ENCODE peak calls at places on chromosomes 1 and 21, in six cellular contexts. K is dorsolateral prefrontal cortex; M is CD4-positive, alpha-beta T cell; S is thyroid gland; P is cardiac muscle cell; L is adrenal gland. B is an unnamed sample.

GRCh38 chr1:96367791-96368190 is 353.8 kb upstream of the PTBP2 start:
- DNase-seq in L (no peak), P (no peak), M (no peak), K (no peak), S (no peak), B (no peak)

GRCh38 chr1:37432636-37433035 is 41.7 kb upstream of the ZC3H12A start:
- DNase-seq in S (no peak), P (no peak), K (no peak), M (no peak), L (no peak), B (no peak)

GRCh38 chr1:54763814-54764131 is 550 bp downstream of the PARS2 start:
- DNase-seq in P (no peak), K (no peak), S (no peak), L (no peak), M (no peak), B (no peak)

GRCh38 chr21:18902641-18903040 is 499.1 kb upstream of the TMPRSS15 start:
- DNase-seq in S (no peak), L (no peak), K (no peak), M (no peak), P (no peak), B (no peak)

GRCh38 chr1:221334082-221334481 is 407.8 kb downstream of the DUSP10 start:
- DNase-seq in P (no peak), K (no peak), M (no peak), S (no peak), L (no peak), B (no peak)

GRCh38 chr1:115753830-115754229 is 14.7 kb downstream of the CASQ2 start:
- DNase-seq in L (no peak), K (no peak), S (peak), P (no peak), M (no peak), B (no peak)

GRCh38 chr21:43874085-43874785 is 9.2 kb downstream of the AGPAT3 start:
- DNase-seq in S (peak), L (no peak), P (no peak), K (no peak), M (no peak), B (no peak)

GRCh38 chr1:9447215-9447960 is 91.9 kb upstream of the SLC25A33 start:
- DNase-seq in K (no peak), L (no peak), P (no peak), M (no peak), S (peak), B (no peak)

GRCh38 chr21:37338671-37339526 is 27.7 kb upstream of the DYRK1A start:
- DNase-seq in M (no peak), L (peak), P (peak), S (no peak), K (no peak), B (peak)

GRCh38 chr1:155871390-155871789 is 12.0 kb downstream of the SYT11 start:
- DNase-seq in K (peak), S (peak), L (peak), M (no peak), P (peak), B (no peak)

GRCh38 chr1:25694167-25694566 is 77.6 kb downstream of the MAN1C1 start:
- DNase-seq in S (peak), P (peak), L (peak), M (no peak), K (no peak), B (peak)
- H3K27ac ChIP-seq in S (peak), P (peak), L (peak), M (no peak), K (peak), B (peak)

GRCh38 chr1:56644941-56645662 is at the start of gene PRKAA2:
- DNase-seq in P (peak), L (peak), K (peak), S (peak), M (no peak), B (peak)
- H3K27ac ChIP-seq in P (peak), L (no peak), K (peak), S (peak), M (no peak), B (peak)

GRCh38 chr1:108077991-108078390 is 113.0 kb upstream of the VAV3 start:
- DNase-seq in K (no peak), P (no peak), L (no peak), M (no peak), S (no peak), B (no peak)
- H3K27ac ChIP-seq in K (no peak), P (no peak), L (no peak), M (peak), S (no peak), B (no peak)

DNA sequence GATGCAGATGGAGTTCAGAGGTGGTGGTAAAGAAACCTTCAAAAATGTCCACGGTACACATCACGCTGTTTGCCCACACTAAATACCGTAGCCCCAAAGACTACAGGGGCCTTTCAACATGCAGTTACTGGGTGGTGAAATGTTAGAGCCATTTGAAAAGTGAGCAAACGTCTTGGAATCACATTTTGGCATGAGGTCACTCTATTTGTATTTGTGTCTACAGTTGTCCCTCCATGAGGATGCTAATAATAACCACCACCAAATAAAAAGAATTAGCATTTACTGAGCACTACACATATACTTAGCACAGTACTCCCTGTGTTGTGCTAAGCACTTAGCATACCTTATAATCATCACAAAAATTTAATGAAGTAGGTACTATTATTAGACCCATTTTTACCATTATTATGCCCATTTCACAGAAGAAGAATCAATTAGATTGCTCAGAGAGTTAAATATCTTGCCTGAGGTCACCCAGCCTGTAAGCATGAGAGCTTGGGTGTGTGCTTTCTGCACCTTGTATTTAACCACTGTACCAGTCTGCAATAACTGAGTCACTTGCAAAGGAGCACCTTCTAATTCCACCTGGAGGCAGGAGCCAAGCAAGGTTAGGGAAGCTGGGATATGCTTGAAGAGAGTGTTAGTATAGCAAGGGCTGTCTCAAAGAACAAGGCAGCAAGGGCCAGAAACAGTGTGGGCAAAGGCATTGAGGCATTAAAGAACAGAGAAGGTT is 57.4 kb downstream of the DNTTIP2 start:
- DNase-seq in P (no peak), L (no peak), S (no peak), M (no peak), K (no peak), B (no peak)
- H3K27ac ChIP-seq in P (no peak), L (no peak), S (no peak), M (no peak), K (no peak), B (no peak)

GRCh38 chr1:207839083-207839413 is 71.9 kb downstream of the CD34 start:
- DNase-seq in K (no peak), M (no peak), P (no peak), L (no peak), S (no peak), B (no peak)
- H3K27ac ChIP-seq in K (peak), M (no peak), P (no peak), L (no peak), S (no peak), B (no peak)

GRCh38 chr1:920506-920905 is 3.2 kb upstream of the SAMD11 start:
- DNase-seq in K (no peak), S (no peak), L (no peak), M (no peak), P (no peak), B (no peak)
- H3K27ac ChIP-seq in K (no peak), S (no peak), L (no peak), M (no peak), P (no peak), B (no peak)

DNA sequence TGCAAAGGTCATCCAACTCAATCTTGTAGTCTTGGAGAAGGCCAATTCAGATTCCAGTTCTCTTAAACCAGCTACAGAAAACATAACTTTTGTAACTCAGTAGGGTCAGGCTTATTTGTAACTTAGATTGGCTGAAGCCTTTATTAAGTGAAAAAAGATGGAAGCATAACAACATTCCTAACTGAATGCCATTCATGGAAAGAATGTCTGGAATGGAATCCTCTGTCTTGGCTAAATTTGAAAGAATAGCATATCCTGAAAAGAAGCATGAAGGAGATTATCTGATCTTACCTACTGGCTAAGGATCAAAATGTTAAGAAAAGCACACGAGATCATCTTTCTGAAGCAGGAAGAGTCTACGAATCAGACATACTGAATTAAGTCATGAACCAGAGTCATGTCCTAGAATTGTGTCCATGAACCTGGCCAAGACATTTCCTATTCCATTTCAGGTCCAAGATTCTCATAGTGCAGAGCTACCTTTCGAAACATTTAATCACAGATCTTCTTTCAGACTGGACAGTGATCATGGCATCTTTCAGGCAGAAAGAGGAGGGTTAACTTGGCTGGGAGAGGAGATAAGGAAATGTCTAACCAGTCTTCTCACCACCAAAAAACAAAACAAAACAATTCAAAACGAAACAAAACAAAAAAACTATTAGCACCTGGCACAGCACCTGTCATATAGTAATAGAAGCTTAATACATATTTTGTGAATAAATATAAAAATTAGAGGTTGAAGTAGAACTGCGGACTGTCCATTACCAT is 75.6 kb downstream of the XCL2 start:
- DNase-seq in P (no peak), K (no peak), S (no peak), L (no peak), M (no peak), B (no peak)
- H3K27ac ChIP-seq in P (peak), K (no peak), S (no peak), L (no peak), M (no peak), B (peak)

GRCh38 chr1:193552274-193552673 is 365.9 kb upstream of the B3GALT2 start:
- DNase-seq in L (no peak), P (no peak), K (no peak), S (no peak), M (no peak), B (no peak)

GRCh38 chr1:193558491-193559028 is 372.1 kb upstream of the B3GALT2 start:
- DNase-seq in M (no peak), S (peak), L (peak), K (no peak), P (no peak), B (peak)

GRCh38 chr1:193556042-193556441 is 369.6 kb upstream of the B3GALT2 start:
- DNase-seq in K (no peak), S (no peak), M (no peak), L (no peak), P (no peak), B (no peak)

GRCh38 chr1:193549067-193549466 is 362.7 kb upstream of the B3GALT2 start:
- DNase-seq in P (no peak), M (no peak), L (no peak), K (no peak), S (no peak), B (no peak)

GRCh38 chr1:193553562-193553961 is 367.1 kb upstream of the B3GALT2 start:
- DNase-seq in S (no peak), K (no peak), M (no peak), L (no peak), P (no peak), B (no peak)
- H3K27ac ChIP-seq in S (no peak), K (no peak), M (no peak), L (no peak), P (no peak), B (no peak)